ENCODE peak calls at places on chromosomes 16 and 17, in six cellular contexts. One of them, this sample, is unnamed.

GRCh38 chr16:50616883-50617629 is 64.1 kb downstream of the SNX20 start:
- DNase-seq in K562: no peak
- DNase-seq in H1: no peak
- DNase-seq in HCT116: no peak
- DNase-seq in GM12878: no peak
- DNase-seq in SK-N-SH: no peak
- DNase-seq in this sample: no peak

GRCh38 chr16:58018803-58019202 is 6.8 kb upstream of the MMP15 start:
- DNase-seq in K562: no peak
- DNase-seq in H1: peak; percentile 69
- DNase-seq in SK-N-SH: peak; percentile 13
- DNase-seq in HCT116: no peak
- DNase-seq in GM12878: no peak
- DNase-seq in this sample: no peak

GRCh38 chr16:12459401-12459791 is 344.3 kb downstream of the CPPED1 start:
- DNase-seq in H1: no peak
- DNase-seq in GM12878: no peak
- DNase-seq in SK-N-SH: no peak
- DNase-seq in HCT116: no peak
- DNase-seq in K562: no peak
- DNase-seq in this sample: no peak

GRCh38 chr17:76232342-76232741 is 8.0 kb downstream of the RNF157 start:
- DNase-seq in SK-N-SH: no peak
- DNase-seq in K562: no peak
- DNase-seq in GM12878: no peak
- DNase-seq in HCT116: no peak
- DNase-seq in H1: no peak
- DNase-seq in this sample: no peak

GRCh38 chr17:20225162-20226115 is 216.3 kb downstream of the SPECC1 start:
- DNase-seq in H1: peak; percentile 48
- DNase-seq in GM12878: no peak
- DNase-seq in K562: no peak
- DNase-seq in HCT116: no peak
- DNase-seq in SK-N-SH: peak; percentile 14
- DNase-seq in this sample: peak; percentile 40

GRCh38 chr16:79047337-79047736 is 553.2 kb downstream of the MAF start:
- DNase-seq in HCT116: no peak
- DNase-seq in K562: peak; percentile 27
- DNase-seq in GM12878: no peak
- DNase-seq in H1: no peak
- DNase-seq in SK-N-SH: peak; percentile 31
- DNase-seq in this sample: peak; percentile 47

GRCh38 chr16:19095699-19096098 is 18.1 kb upstream of the ITPRIPL2 start:
- DNase-seq in K562: no peak
- DNase-seq in H1: no peak
- DNase-seq in HCT116: peak; percentile 67
- DNase-seq in GM12878: no peak
- DNase-seq in SK-N-SH: no peak
- DNase-seq in this sample: no peak

GRCh38 chr16:48537909-48538745 is 71.9 kb downstream of the N4BP1 start:
- DNase-seq in H1: peak; percentile 39
- DNase-seq in GM12878: no peak
- DNase-seq in SK-N-SH: no peak
- DNase-seq in K562: no peak
- DNase-seq in HCT116: no peak
- DNase-seq in this sample: no peak

GRCh38 chr17:9648521-9649110 is 3.3 kb downstream of the USP43 start:
- DNase-seq in SK-N-SH: no peak
- DNase-seq in HCT116: no peak
- DNase-seq in GM12878: no peak
- DNase-seq in H1: no peak
- DNase-seq in K562: no peak
- DNase-seq in this sample: peak; percentile 38

GRCh38 chr16:25151996-25152395 is 40.5 kb downstream of the LCMT1 start:
- DNase-seq in K562: no peak
- DNase-seq in SK-N-SH: no peak
- DNase-seq in GM12878: no peak
- DNase-seq in H1: no peak
- DNase-seq in HCT116: peak; percentile 87
- DNase-seq in this sample: no peak

GRCh38 chr17:47253541-47254402 is at the start of gene ITGB3:
- DNase-seq in K562: peak; percentile 89
- DNase-seq in GM12878: no peak
- DNase-seq in SK-N-SH: peak; percentile 96
- DNase-seq in H1: peak; percentile 84
- DNase-seq in HCT116: peak; percentile 50
- DNase-seq in this sample: peak; percentile 72

GRCh38 chr17:45019177-45019711 is 32.2 kb downstream of the DCAKD start:
- DNase-seq in GM12878: no peak
- DNase-seq in K562: peak; percentile 86
- DNase-seq in H1: no peak
- DNase-seq in SK-N-SH: peak; percentile 91
- DNase-seq in HCT116: no peak
- DNase-seq in this sample: peak; percentile 80

GRCh38 chr16:17396762-17397498 is 73.8 kb downstream of the XYLT1 start:
- DNase-seq in HCT116: no peak
- DNase-seq in H1: no peak
- DNase-seq in GM12878: no peak
- DNase-seq in SK-N-SH: peak; percentile 65
- DNase-seq in K562: no peak
- DNase-seq in this sample: no peak

GRCh38 chr16:56919099-56919800 is 12.7 kb upstream of the HERPUD1 start:
- DNase-seq in K562: no peak
- DNase-seq in H1: no peak
- DNase-seq in SK-N-SH: no peak
- DNase-seq in GM12878: no peak
- DNase-seq in HCT116: no peak
- DNase-seq in this sample: no peak

GRCh38 chr17:72970794-72971512 is 121.5 kb downstream of the SLC39A11 start:
- DNase-seq in H1: no peak
- DNase-seq in K562: no peak
- DNase-seq in GM12878: no peak
- DNase-seq in HCT116: no peak
- DNase-seq in SK-N-SH: no peak
- DNase-seq in this sample: no peak

GRCh38 chr17:82528484-82529265 is 9.1 kb downstream of the FOXK2 start:
- DNase-seq in H1: no peak
- DNase-seq in K562: no peak
- DNase-seq in HCT116: peak; percentile 31
- DNase-seq in SK-N-SH: peak; percentile 88
- DNase-seq in GM12878: no peak
- DNase-seq in this sample: peak; percentile 76

DNA sequence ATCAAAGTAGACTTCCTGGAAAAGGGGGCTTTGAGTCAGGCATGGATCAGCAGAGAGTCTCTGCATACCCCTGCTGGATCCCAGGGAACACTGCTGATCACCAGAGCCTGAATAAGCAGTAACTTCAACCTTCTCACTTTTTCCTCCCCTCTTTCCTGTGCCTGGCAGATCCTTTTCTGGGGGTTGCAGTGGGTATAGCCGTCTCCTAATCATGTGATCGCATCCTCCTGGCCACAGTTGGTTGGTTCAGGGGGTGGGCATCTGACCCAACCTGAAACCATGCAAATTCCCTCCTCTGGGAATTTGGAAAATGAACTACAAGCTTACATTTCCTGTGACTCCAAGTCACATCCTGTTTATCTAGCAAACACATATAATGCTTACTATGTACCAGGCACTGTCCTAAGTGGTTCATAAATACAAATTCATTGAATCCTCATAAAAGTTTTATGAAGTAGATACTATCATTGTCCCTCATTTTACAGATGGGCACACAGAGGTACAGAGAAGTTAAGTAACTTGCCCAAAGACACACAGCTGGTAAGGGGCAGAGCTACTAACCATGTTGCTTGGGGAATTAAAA is 120.3 kb downstream of the AXIN2 start:
- DNase-seq in GM12878: no peak
- DNase-seq in HCT116: no peak
- DNase-seq in H1: no peak
- DNase-seq in K562: no peak
- DNase-seq in SK-N-SH: no peak
- DNase-seq in this sample: no peak
- TF ChIP-seq JUND in GM12878: no peak
- TF ChIP-seq JUND in HCT116: no peak
- TF ChIP-seq JUND in H1: no peak
- TF ChIP-seq JUND in K562: no peak
- TF ChIP-seq JUND in SK-N-SH: no peak
- TF ChIP-seq JUND in this sample: no peak

GRCh38 chr16:535446-536405 is 8.2 kb downstream of the CAPN15 start:
- DNase-seq in K562: peak; percentile 61
- DNase-seq in H1: no peak
- DNase-seq in SK-N-SH: no peak
- DNase-seq in GM12878: no peak
- DNase-seq in HCT116: peak; percentile 54
- DNase-seq in this sample: no peak
- TF ChIP-seq JUND in K562: no peak
- TF ChIP-seq JUND in H1: no peak
- TF ChIP-seq JUND in SK-N-SH: no peak
- TF ChIP-seq JUND in GM12878: no peak
- TF ChIP-seq JUND in HCT116: peak; percentile 56
- TF ChIP-seq JUND in this sample: no peak

GRCh38 chr17:5281814-5282638 is at the start of gene RABEP1:
- DNase-seq in HCT116: peak; percentile 64
- DNase-seq in K562: peak; percentile 92
- DNase-seq in H1: peak; percentile 97
- DNase-seq in SK-N-SH: peak; percentile 97
- DNase-seq in GM12878: peak; percentile 46
- DNase-seq in this sample: no peak
- TF ChIP-seq JUND in HCT116: no peak
- TF ChIP-seq JUND in K562: no peak
- TF ChIP-seq JUND in H1: no peak
- TF ChIP-seq JUND in SK-N-SH: no peak
- TF ChIP-seq JUND in GM12878: no peak
- TF ChIP-seq JUND in this sample: no peak

DNA sequence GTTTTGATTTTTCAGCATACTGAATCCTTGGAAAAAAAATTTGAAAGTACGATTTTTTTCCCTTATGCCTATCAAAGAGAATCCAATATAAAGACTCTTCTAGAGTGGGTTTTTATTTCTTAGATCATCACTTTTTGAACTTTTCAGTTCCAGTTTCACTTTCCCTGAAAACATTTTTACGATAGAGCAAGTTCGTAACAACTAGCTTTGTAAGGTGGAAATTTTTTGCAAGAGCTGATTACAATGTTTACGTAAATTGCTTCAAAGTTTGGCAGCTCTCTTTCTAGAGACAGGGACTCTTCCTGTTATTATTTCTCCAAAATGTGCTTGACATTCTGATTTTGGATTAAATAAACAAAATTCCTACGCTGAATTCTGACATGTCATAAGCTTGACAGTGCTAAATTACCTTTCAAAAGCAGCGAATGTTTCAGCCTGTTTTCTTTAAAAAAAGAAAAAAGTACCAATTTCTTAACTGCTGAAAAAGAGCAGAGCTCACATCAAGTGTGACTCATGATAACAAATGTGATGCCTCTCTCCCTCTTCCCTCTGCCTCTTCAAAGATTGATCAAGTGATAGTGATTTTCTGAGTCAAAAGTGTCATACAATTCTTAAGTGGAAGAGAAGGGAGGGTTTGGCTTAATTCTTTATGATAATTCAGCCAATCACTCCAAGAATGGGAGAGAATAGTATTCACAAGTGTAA is 175.2 kb downstream of the KCNJ2 start:
- DNase-seq in SK-N-SH: no peak
- DNase-seq in H1: no peak
- DNase-seq in K562: no peak
- DNase-seq in HCT116: no peak
- DNase-seq in GM12878: no peak
- DNase-seq in this sample: no peak
- TF ChIP-seq JUND in SK-N-SH: peak; percentile 72
- TF ChIP-seq JUND in H1: no peak
- TF ChIP-seq JUND in K562: no peak
- TF ChIP-seq JUND in HCT116: no peak
- TF ChIP-seq JUND in GM12878: no peak
- TF ChIP-seq JUND in this sample: no peak

GRCh38 chr16:75401697-75402096 is 31.6 kb downstream of the CFDP1 start:
- DNase-seq in GM12878: no peak
- DNase-seq in K562: no peak
- DNase-seq in H1: no peak
- DNase-seq in SK-N-SH: no peak
- DNase-seq in HCT116: no peak
- DNase-seq in this sample: no peak

GRCh38 chr16:75402174-75402820 is 31.0 kb downstream of the CFDP1 start:
- DNase-seq in HCT116: no peak
- DNase-seq in SK-N-SH: no peak
- DNase-seq in H1: no peak
- DNase-seq in GM12878: no peak
- DNase-seq in K562: no peak
- DNase-seq in this sample: no peak

GRCh38 chr16:75402821-75403475 is 30.4 kb downstream of the CFDP1 start:
- DNase-seq in SK-N-SH: peak; percentile 50
- DNase-seq in K562: peak; percentile 22
- DNase-seq in HCT116: peak; percentile 10
- DNase-seq in GM12878: no peak
- DNase-seq in H1: no peak
- DNase-seq in this sample: peak; percentile 39

GRCh38 chr16:75392911-75393310 is 40.4 kb downstream of the CFDP1 start:
- DNase-seq in GM12878: no peak
- DNase-seq in H1: no peak
- DNase-seq in HCT116: no peak
- DNase-seq in SK-N-SH: no peak
- DNase-seq in K562: no peak
- DNase-seq in this sample: no peak

DNA sequence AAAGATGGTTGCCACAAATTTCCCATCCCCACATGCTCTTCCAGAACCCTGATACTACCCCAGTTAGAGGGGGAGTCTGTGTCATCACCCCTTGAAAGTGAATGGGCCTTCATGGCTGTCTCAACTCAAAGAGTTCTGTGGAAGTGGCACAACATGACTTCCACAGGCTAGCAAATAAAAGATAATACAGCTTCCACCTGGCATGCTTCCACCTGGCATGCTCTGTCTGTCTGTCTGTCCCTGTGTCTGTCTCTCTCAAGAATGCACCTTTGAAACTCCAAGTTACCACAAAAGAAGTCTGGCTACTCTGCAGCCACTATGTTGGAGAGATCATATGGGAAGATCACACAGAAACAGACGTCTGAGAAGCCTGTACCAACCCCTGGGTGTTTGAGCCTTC is 35.0 kb downstream of the CFDP1 start:
- DNase-seq in HCT116: no peak
- DNase-seq in SK-N-SH: no peak
- DNase-seq in K562: no peak
- DNase-seq in GM12878: no peak
- DNase-seq in H1: no peak
- DNase-seq in this sample: no peak
- TF ChIP-seq JUND in HCT116: no peak
- TF ChIP-seq JUND in SK-N-SH: no peak
- TF ChIP-seq JUND in K562: no peak
- TF ChIP-seq JUND in GM12878: no peak
- TF ChIP-seq JUND in H1: no peak
- TF ChIP-seq JUND in this sample: no peak

DNA sequence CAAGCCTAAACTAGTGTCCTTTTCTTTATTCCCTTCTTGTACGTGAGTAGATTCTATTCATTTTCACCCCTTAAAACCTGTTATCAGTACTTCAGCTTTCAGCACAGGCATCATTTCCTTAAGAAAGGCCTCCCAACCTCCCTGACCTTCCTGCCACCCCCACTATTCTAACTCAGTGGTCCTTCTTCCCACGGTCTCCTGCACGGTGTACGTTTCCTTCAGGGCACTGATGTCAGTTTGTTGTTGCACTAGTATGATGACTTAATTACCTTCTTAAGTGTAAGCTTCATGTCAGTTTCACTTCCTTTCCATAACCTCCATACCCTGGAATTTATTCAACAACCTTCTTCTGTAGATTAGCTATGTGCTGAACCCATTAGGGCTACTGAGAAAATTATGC is 484.2 kb downstream of the HS3ST4 start:
- DNase-seq in HCT116: no peak
- DNase-seq in GM12878: no peak
- DNase-seq in K562: no peak
- DNase-seq in SK-N-SH: no peak
- DNase-seq in H1: no peak
- DNase-seq in this sample: no peak
- TF ChIP-seq JUND in HCT116: no peak
- TF ChIP-seq JUND in GM12878: no peak
- TF ChIP-seq JUND in K562: no peak
- TF ChIP-seq JUND in SK-N-SH: no peak
- TF ChIP-seq JUND in H1: no peak
- TF ChIP-seq JUND in this sample: no peak